ENCODE peak calls at places on chromosomes 12 and 14, in five cellular contexts. X, V, P, M and L are unnamed samples.

GRCh38 chr12:51323317-51323960 is 535 bp downstream of the BIN2 start:
- DNase-seq in V (no peak), M (no peak), X (no peak), P (no peak), L (no peak)

GRCh38 chr14:65495196-65495595 is 82.7 kb downstream of the FUT8 start:
- DNase-seq in P (peak; percentile 46), X (no peak), V (no peak), M (no peak), L (no peak)

GRCh38 chr12:96335270-96335669 is 65.0 kb downstream of the CDK17 start:
- DNase-seq in X (no peak), M (no peak), V (peak; percentile 77), P (no peak), L (no peak)

GRCh38 chr12:118404876-118405521 is 28.6 kb downstream of the SUDS3 start:
- DNase-seq in M (peak; percentile 44), X (peak; percentile 41), P (peak; percentile 68), V (peak; percentile 4), L (peak; percentile 73)

GRCh38 chr14:51534623-51535022 is 117.1 kb upstream of the FRMD6 start:
- DNase-seq in P (peak; percentile 67), V (no peak), X (no peak), M (no peak), L (no peak)

GRCh38 chr14:90301580-90302181 is 30.1 kb downstream of the NRDE2 start:
- DNase-seq in X (peak; percentile 38), V (no peak), M (peak; percentile 51), P (peak; percentile 80), L (no peak)

GRCh38 chr12:63129927-63130326 is 21.1 kb downstream of the AVPR1A start:
- DNase-seq in M (no peak), P (no peak), V (no peak), X (no peak), L (peak; percentile 79)

GRCh38 chr14:100224229-100224628 is 14.7 kb upstream of the YY1 start:
- DNase-seq in M (no peak), X (no peak), V (no peak), P (no peak), L (no peak)

GRCh38 chr12:27305673-27306504 is 26.7 kb upstream of the BMAL2 start:
- DNase-seq in P (peak; percentile 65), V (no peak), X (peak; percentile 15), M (peak; percentile 24), L (peak; percentile 34)

GRCh38 chr12:94099191-94099983 is 49.0 kb upstream of the PLXNC1 start:
- DNase-seq in P (peak; percentile 81), V (no peak), M (peak; percentile 23), X (no peak), L (peak; percentile 57)

GRCh38 chr14:78007160-78007559 is 163.0 kb upstream of the NRXN3 start:
- DNase-seq in M (no peak), V (no peak), X (no peak), P (no peak), L (no peak)

GRCh38 chr14:78016532-78016931 is 153.6 kb upstream of the NRXN3 start:
- DNase-seq in V (no peak), P (no peak), M (no peak), X (no peak), L (no peak)

GRCh38 chr14:78005325-78005724 is 164.8 kb upstream of the NRXN3 start:
- DNase-seq in M (no peak), V (peak; percentile 51), P (no peak), X (peak; percentile 17), L (peak; percentile 51)

DNA sequence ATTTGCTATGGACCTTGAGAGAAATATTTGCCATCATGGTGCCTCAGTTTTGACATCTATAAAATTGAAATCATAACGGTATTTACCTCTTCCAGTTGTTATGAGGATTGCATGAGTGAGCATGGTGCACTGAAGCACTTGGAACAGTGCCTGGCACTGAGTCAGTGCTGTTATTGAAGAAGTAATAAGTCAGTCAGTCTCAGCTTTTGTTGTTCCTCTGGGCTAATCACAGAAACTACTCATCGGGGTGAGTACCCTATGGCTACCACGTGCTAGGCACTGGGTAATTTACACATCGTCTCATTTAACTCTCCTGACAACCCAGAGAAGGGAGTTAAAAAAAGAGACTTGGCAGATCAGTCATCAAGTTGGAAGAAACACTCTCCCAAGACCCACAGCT is 159.5 kb upstream of the NRXN3 start:
- DNase-seq in P (peak; percentile 5), M (no peak), X (no peak), V (no peak), L (no peak)
- TF ChIP-seq RCOR1 in P (no peak), M (no peak), X (no peak), V (no peak), L (no peak)

GRCh38 chr14:93369393-93370266 is 22.6 kb downstream of the COX8C start:
- DNase-seq in X (no peak), P (no peak), M (no peak), V (peak; percentile 85), L (no peak)
- TF ChIP-seq RCOR1 in X (no peak), P (no peak), M (no peak), V (no peak), L (no peak)

GRCh38 chr12:65232490-65233077 is 45.9 kb upstream of the MSRB3 start:
- DNase-seq in V (no peak), M (peak; percentile 12), P (peak; percentile 38), X (peak; percentile 13), L (no peak)
- TF ChIP-seq RCOR1 in V (no peak), M (no peak), P (no peak), X (no peak), L (no peak)

GRCh38 chr12:12481636-12482035 is 81.0 kb downstream of the DUSP16 start:
- DNase-seq in X (no peak), P (no peak), V (no peak), M (no peak), L (no peak)
- TF ChIP-seq RCOR1 in X (no peak), P (no peak), V (no peak), M (no peak), L (no peak)

DNA sequence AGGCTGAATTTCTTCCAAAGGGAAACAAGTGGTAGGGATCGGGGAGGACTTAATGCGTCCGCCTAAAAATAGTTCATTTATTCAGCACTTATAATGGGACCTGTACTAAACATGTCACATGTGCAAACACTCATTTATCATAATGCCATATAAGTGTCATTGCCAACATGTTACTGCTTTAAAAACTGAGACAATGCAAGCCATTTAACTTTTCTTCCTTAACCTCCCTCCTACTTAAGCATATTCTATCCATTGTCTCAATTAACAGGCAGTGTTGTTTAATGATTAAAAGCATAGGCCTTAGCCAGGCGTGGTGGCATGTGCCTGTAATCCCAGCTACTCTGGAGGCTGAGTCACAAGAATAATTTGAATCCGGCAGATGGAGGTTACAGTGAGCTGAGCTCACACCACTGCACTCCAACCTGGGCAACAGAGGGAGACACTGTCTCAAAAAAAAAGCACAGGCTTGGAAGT is 13.5 kb upstream of the SCFD1 start:
- DNase-seq in M (no peak), V (no peak), X (no peak), P (peak; percentile 59), L (no peak)
- TF ChIP-seq RCOR1 in M (no peak), V (no peak), X (no peak), P (no peak), L (no peak)

DNA sequence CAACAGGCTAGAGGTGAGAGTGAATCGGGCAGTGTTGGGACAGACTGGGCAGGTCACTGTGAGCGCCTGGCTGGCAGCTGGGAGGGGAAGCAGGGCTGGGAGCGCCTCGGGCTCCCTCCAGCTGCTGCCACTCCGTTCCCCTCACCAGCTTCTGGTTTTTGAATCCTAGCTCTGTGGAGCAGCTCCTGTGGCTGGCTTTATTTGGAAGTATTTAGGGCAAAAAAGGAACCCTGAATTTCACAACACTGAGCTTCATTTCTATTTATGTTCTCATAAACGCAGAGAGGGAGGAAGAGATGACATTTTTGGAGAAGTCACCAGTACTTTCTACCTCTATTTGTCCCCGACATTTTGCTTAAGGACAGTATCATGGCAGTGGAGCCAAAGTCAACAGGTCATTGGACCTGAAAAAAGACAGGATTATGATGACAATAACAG is 63.9 kb upstream of the ACTN1 start:
- DNase-seq in P (no peak), M (peak; percentile 53), X (no peak), V (no peak), L (no peak)
- TF ChIP-seq RCOR1 in P (no peak), M (no peak), X (no peak), V (no peak), L (no peak)

GRCh38 chr14:72998252-72998903 is 28.5 kb downstream of the ZFYVE1 start:
- DNase-seq in P (no peak), V (no peak), M (no peak), X (no peak), L (no peak)
- TF ChIP-seq RCOR1 in P (no peak), V (no peak), M (no peak), X (no peak), L (no peak)

GRCh38 chr14:72645706-72646105 is 248.2 kb downstream of the DPF3 start:
- DNase-seq in P (no peak), M (no peak), V (no peak), X (no peak), L (no peak)
- TF ChIP-seq RCOR1 in P (no peak), M (no peak), V (no peak), X (no peak), L (no peak)